ENCODE peak calls at places on chromosome 12, in eight cellular contexts. One of them, this sample, is unnamed.

GRCh38 chr12:68118096-68118755 is 41.3 kb downstream of the IFNG start:
- DNase-seq in psoas muscle: no peak
- DNase-seq in A549: no peak
- DNase-seq in body of pancreas: no peak
- DNase-seq in GM23248: no peak
- DNase-seq in upper lobe of right lung: no peak
- DNase-seq in adipocyte: no peak
- DNase-seq in ovary: no peak
- DNase-seq in this sample: no peak

GRCh38 chr12:31876568-31877424 is 82.4 kb upstream of the RESF1 start:
- DNase-seq in psoas muscle: no peak
- DNase-seq in A549: no peak
- DNase-seq in body of pancreas: no peak
- DNase-seq in GM23248: no peak
- DNase-seq in upper lobe of right lung: no peak
- DNase-seq in adipocyte: no peak
- DNase-seq in ovary: no peak
- DNase-seq in this sample: no peak

GRCh38 chr12:52812073-52812400 is 1.9 kb downstream of the KRT4 start:
- DNase-seq in psoas muscle: no peak
- DNase-seq in A549: no peak
- DNase-seq in body of pancreas: no peak
- DNase-seq in GM23248: no peak
- DNase-seq in upper lobe of right lung: no peak
- DNase-seq in adipocyte: no peak
- DNase-seq in ovary: no peak
- DNase-seq in this sample: no peak

GRCh38 chr12:6925239-6925542 is 2.6 kb upstream of the ATN1 start:
- DNase-seq in psoas muscle: no peak
- DNase-seq in A549: no peak
- DNase-seq in body of pancreas: no peak
- DNase-seq in GM23248: no peak
- DNase-seq in upper lobe of right lung: no peak
- DNase-seq in adipocyte: no peak
- DNase-seq in ovary: no peak
- DNase-seq in this sample: no peak

GRCh38 chr12:82968644-82969339 is 282.1 kb downstream of the TMTC2 start:
- DNase-seq in psoas muscle: no peak
- DNase-seq in A549: no peak
- DNase-seq in body of pancreas: no peak
- DNase-seq in GM23248: no peak
- DNase-seq in upper lobe of right lung: no peak
- DNase-seq in adipocyte: no peak
- DNase-seq in ovary: no peak
- DNase-seq in this sample: no peak

GRCh38 chr12:62075860-62076259 is 184.3 kb upstream of the USP15 start:
- DNase-seq in psoas muscle: no peak
- DNase-seq in A549: no peak
- DNase-seq in body of pancreas: no peak
- DNase-seq in GM23248: no peak
- DNase-seq in upper lobe of right lung: no peak
- DNase-seq in adipocyte: no peak
- DNase-seq in ovary: no peak
- DNase-seq in this sample: no peak

GRCh38 chr12:91704446-91704845 is 441.2 kb downstream of the BTG1 start:
- DNase-seq in psoas muscle: no peak
- DNase-seq in A549: peak; percentile 17
- DNase-seq in body of pancreas: no peak
- DNase-seq in GM23248: peak; percentile 13
- DNase-seq in upper lobe of right lung: no peak
- DNase-seq in adipocyte: peak; percentile 32
- DNase-seq in ovary: no peak
- DNase-seq in this sample: no peak

GRCh38 chr12:104345234-104346066 is 41.9 kb downstream of the EID3 start:
- DNase-seq in psoas muscle: no peak
- DNase-seq in A549: peak; percentile 23
- DNase-seq in body of pancreas: no peak
- DNase-seq in GM23248: peak; percentile 56
- DNase-seq in upper lobe of right lung: no peak
- DNase-seq in adipocyte: no peak
- DNase-seq in ovary: no peak
- DNase-seq in this sample: no peak

GRCh38 chr12:5186715-5187114 is 143.0 kb downstream of the KCNA5 start:
- DNase-seq in psoas muscle: no peak
- DNase-seq in A549: no peak
- DNase-seq in body of pancreas: no peak
- DNase-seq in GM23248: no peak
- DNase-seq in upper lobe of right lung: no peak
- DNase-seq in adipocyte: no peak
- DNase-seq in ovary: no peak
- DNase-seq in this sample: no peak

GRCh38 chr12:121009744-121010143 is 6.5 kb downstream of the C12orf43 start:
- DNase-seq in psoas muscle: no peak
- DNase-seq in A549: peak; percentile 81
- DNase-seq in body of pancreas: peak; percentile 77
- DNase-seq in GM23248: peak; percentile 50
- DNase-seq in upper lobe of right lung: no peak
- DNase-seq in adipocyte: peak; percentile 48
- DNase-seq in ovary: no peak
- DNase-seq in this sample: peak; percentile 72

GRCh38 chr12:1935700-1936378 is 17.4 kb upstream of the CACNA2D4 start:
- DNase-seq in psoas muscle: no peak
- DNase-seq in A549: no peak
- DNase-seq in body of pancreas: peak; percentile 93
- DNase-seq in GM23248: no peak
- DNase-seq in upper lobe of right lung: peak; percentile 63
- DNase-seq in adipocyte: no peak
- DNase-seq in ovary: no peak
- DNase-seq in this sample: no peak

DNA sequence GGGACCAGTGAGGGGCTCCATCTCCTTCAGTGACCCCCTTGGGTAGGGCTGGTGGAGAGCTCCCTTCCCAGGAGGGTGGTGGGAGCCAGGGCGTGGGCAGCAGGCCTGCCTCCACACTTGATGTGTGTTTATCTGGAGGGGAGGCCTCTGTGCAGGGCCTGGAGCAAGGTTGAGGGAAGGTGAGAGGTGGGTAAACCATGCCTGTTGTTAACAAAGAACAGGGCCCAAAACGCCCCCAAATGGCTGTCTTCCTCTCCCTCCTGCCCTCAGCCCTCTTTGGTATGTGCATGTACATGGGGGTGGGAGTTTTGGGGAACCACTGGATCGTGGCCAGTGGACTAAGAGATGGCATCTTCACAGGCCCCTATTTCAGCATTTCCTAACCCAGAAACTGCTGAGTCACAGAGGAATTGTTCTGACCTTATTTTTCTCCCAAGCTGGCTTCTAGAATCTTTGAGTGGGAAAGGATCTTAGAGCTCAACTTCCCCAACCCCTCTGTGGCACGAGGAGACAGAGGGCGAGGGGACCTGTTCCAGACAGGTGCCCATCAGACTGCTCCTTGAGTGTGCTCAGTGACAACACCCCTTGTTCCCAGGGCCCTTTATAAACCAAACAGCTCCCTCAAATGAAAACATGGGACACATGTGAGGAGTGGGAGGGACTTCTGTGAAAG is 3.6 kb downstream of the SLC48A1 start:
- DNase-seq in psoas muscle: no peak
- DNase-seq in A549: no peak
- DNase-seq in body of pancreas: no peak
- DNase-seq in GM23248: peak; percentile 72
- DNase-seq in upper lobe of right lung: no peak
- DNase-seq in adipocyte: peak; percentile 73
- DNase-seq in ovary: peak; percentile 65
- DNase-seq in this sample: no peak
- H3K4me1 ChIP-seq in psoas muscle: peaks cover 56% of the 10 kb centered on the region
- H3K4me1 ChIP-seq in A549: peaks cover 57% of the 10 kb centered on the region
- H3K4me1 ChIP-seq in body of pancreas: peaks cover 45% of the 10 kb centered on the region
- H3K4me1 ChIP-seq in GM23248: peaks cover 36% of the 10 kb centered on the region
- H3K4me1 ChIP-seq in upper lobe of right lung: peaks cover 53% of the 10 kb centered on the region
- H3K4me1 ChIP-seq in adipocyte: peaks cover 48% of the 10 kb centered on the region
- H3K4me1 ChIP-seq in ovary: peaks cover 33% of the 10 kb centered on the region
- H3K4me1 ChIP-seq in this sample: peaks cover 43% of the 10 kb centered on the region

GRCh38 chr12:123058471-123058870 is 78.0 kb downstream of the ARL6IP4 start:
- DNase-seq in psoas muscle: no peak
- DNase-seq in A549: no peak
- DNase-seq in body of pancreas: no peak
- DNase-seq in GM23248: no peak
- DNase-seq in upper lobe of right lung: peak; percentile 59
- DNase-seq in adipocyte: no peak
- DNase-seq in ovary: no peak
- DNase-seq in this sample: no peak

GRCh38 chr12:123055281-123055766 is 74.8 kb downstream of the ARL6IP4 start:
- DNase-seq in psoas muscle: no peak
- DNase-seq in A549: no peak
- DNase-seq in body of pancreas: no peak
- DNase-seq in GM23248: no peak
- DNase-seq in upper lobe of right lung: no peak
- DNase-seq in adipocyte: no peak
- DNase-seq in ovary: no peak
- DNase-seq in this sample: no peak

GRCh38 chr12:123057505-123058265 is 77.2 kb downstream of the ARL6IP4 start:
- DNase-seq in psoas muscle: no peak
- DNase-seq in A549: no peak
- DNase-seq in body of pancreas: no peak
- DNase-seq in GM23248: no peak
- DNase-seq in upper lobe of right lung: peak; percentile 81
- DNase-seq in adipocyte: no peak
- DNase-seq in ovary: no peak
- DNase-seq in this sample: no peak

GRCh38 chr12:123056053-123056452 is 75.6 kb downstream of the ARL6IP4 start:
- DNase-seq in psoas muscle: no peak
- DNase-seq in A549: peak; percentile 24
- DNase-seq in body of pancreas: no peak
- DNase-seq in GM23248: no peak
- DNase-seq in upper lobe of right lung: no peak
- DNase-seq in adipocyte: peak; percentile 6
- DNase-seq in ovary: peak; percentile 52
- DNase-seq in this sample: no peak

GRCh38 chr12:123056709-123057108 is 76.2 kb downstream of the ARL6IP4 start:
- DNase-seq in psoas muscle: no peak
- DNase-seq in A549: no peak
- DNase-seq in body of pancreas: no peak
- DNase-seq in GM23248: no peak
- DNase-seq in upper lobe of right lung: no peak
- DNase-seq in adipocyte: no peak
- DNase-seq in ovary: no peak
- DNase-seq in this sample: no peak
- H3K4me1 ChIP-seq in psoas muscle: peaks cover 33% of the 10 kb centered on the region
- H3K4me1 ChIP-seq in A549: peaks cover 13% of the 10 kb centered on the region
- H3K4me1 ChIP-seq in body of pancreas: no peaks in the 10 kb centered on the region
- H3K4me1 ChIP-seq in GM23248: no peaks in the 10 kb centered on the region
- H3K4me1 ChIP-seq in upper lobe of right lung: peaks cover 20% of the 10 kb centered on the region
- H3K4me1 ChIP-seq in adipocyte: peaks cover 24% of the 10 kb centered on the region
- H3K4me1 ChIP-seq in ovary: peaks cover 33% of the 10 kb centered on the region
- H3K4me1 ChIP-seq in this sample: peaks cover 14% of the 10 kb centered on the region

GRCh38 chr12:130989391-130989790 is 35.7 kb downstream of the ADGRD1 start:
- DNase-seq in psoas muscle: no peak
- DNase-seq in A549: no peak
- DNase-seq in body of pancreas: no peak
- DNase-seq in GM23248: no peak
- DNase-seq in upper lobe of right lung: peak; percentile 33
- DNase-seq in adipocyte: no peak
- DNase-seq in ovary: no peak
- DNase-seq in this sample: no peak
- H3K4me1 ChIP-seq in psoas muscle: no peaks in the 10 kb centered on the region
- H3K4me1 ChIP-seq in A549: no peaks in the 10 kb centered on the region
- H3K4me1 ChIP-seq in body of pancreas: no peaks in the 10 kb centered on the region
- H3K4me1 ChIP-seq in GM23248: no peaks in the 10 kb centered on the region
- H3K4me1 ChIP-seq in upper lobe of right lung: no peaks in the 10 kb centered on the region
- H3K4me1 ChIP-seq in adipocyte: peaks cover 3% of the 10 kb centered on the region
- H3K4me1 ChIP-seq in ovary: no peaks in the 10 kb centered on the region
- H3K4me1 ChIP-seq in this sample: no peaks in the 10 kb centered on the region

GRCh38 chr12:17577405-17577804 is 512.6 kb downstream of the RERGL start:
- DNase-seq in psoas muscle: no peak
- DNase-seq in A549: no peak
- DNase-seq in body of pancreas: no peak
- DNase-seq in GM23248: no peak
- DNase-seq in upper lobe of right lung: no peak
- DNase-seq in adipocyte: no peak
- DNase-seq in ovary: no peak
- DNase-seq in this sample: no peak
- H3K4me1 ChIP-seq in psoas muscle: no peaks in the 10 kb centered on the region
- H3K4me1 ChIP-seq in A549: no peaks in the 10 kb centered on the region
- H3K4me1 ChIP-seq in body of pancreas: no peaks in the 10 kb centered on the region
- H3K4me1 ChIP-seq in GM23248: no peaks in the 10 kb centered on the region
- H3K4me1 ChIP-seq in upper lobe of right lung: no peaks in the 10 kb centered on the region
- H3K4me1 ChIP-seq in adipocyte: no peaks in the 10 kb centered on the region
- H3K4me1 ChIP-seq in ovary: no peaks in the 10 kb centered on the region
- H3K4me1 ChIP-seq in this sample: no peaks in the 10 kb centered on the region

DNA sequence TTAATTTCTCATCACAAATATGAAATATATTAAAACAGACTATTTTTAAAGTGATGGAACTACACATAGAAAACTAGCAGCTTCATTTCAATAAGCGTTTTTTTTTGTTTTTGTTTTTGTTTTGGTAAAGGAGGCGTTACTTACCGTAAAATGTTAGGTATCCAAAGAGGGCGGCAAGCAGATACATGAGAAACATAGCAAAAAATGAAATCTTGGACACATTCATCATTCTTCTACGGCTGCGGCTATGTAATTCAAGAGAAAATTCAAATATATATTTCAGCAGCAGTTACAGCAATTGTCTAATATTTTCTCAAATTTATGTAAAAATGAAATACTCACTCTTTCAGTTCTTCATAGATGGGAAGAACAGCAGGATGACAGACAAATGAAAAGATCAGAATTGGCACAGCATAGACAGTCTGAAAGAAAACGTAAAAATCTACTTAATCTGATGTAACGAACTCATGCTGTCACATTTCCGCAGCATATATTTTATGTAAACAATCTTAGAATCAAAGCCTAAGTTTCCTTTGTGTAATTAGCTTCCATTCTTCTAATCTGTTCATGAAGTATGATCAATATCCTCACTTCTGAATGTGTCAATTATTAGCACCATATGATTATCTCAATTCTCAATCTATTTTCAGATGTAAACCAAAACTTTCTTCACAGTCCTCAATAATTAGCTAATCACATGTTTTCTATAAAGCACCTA is 8.8 kb downstream of the SLC38A2 start:
- DNase-seq in psoas muscle: no peak
- DNase-seq in A549: no peak
- DNase-seq in body of pancreas: no peak
- DNase-seq in GM23248: no peak
- DNase-seq in upper lobe of right lung: no peak
- DNase-seq in adipocyte: no peak
- DNase-seq in ovary: no peak
- DNase-seq in this sample: no peak
- H3K4me1 ChIP-seq in psoas muscle: peaks cover 74% of the 10 kb centered on the region
- H3K4me1 ChIP-seq in A549: peaks cover 99% of the 10 kb centered on the region
- H3K4me1 ChIP-seq in body of pancreas: peaks cover 94% of the 10 kb centered on the region
- H3K4me1 ChIP-seq in GM23248: peaks cover 59% of the 10 kb centered on the region
- H3K4me1 ChIP-seq in upper lobe of right lung: peaks cover 64% of the 10 kb centered on the region
- H3K4me1 ChIP-seq in adipocyte: peaks cover 82% of the 10 kb centered on the region
- H3K4me1 ChIP-seq in ovary: peaks cover 9% of the 10 kb centered on the region
- H3K4me1 ChIP-seq in this sample: peaks cover 52% of the 10 kb centered on the region

DNA sequence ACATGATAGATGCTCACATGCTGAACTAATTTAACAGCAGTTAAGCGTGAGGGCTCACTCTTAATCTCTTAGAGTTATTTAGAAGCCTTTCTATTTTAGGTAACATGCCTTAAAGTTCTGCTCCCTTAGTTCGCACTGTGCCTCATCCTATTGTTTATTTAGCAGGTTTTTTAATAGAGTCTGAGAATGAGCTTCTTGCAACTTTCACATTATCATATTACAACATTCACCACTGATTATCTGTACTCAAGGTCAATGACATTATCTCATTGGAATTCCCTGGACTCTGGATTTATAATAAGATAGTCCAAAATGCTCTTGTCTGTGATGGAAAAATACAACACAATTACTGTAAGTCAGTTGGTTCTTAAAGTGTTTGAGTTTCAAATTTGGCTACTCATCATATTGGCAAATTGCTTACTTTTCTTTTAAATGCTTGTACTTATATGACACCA is 183.6 kb upstream of the SLC38A2 start:
- DNase-seq in psoas muscle: no peak
- DNase-seq in A549: peak; percentile 68
- DNase-seq in body of pancreas: no peak
- DNase-seq in GM23248: peak; percentile 91
- DNase-seq in upper lobe of right lung: no peak
- DNase-seq in adipocyte: peak; percentile 80
- DNase-seq in ovary: no peak
- DNase-seq in this sample: no peak
- H3K4me1 ChIP-seq in psoas muscle: peaks cover 52% of the 10 kb centered on the region
- H3K4me1 ChIP-seq in A549: peaks cover 61% of the 10 kb centered on the region
- H3K4me1 ChIP-seq in body of pancreas: peaks cover 10% of the 10 kb centered on the region
- H3K4me1 ChIP-seq in GM23248: peaks cover 84% of the 10 kb centered on the region
- H3K4me1 ChIP-seq in upper lobe of right lung: no peaks in the 10 kb centered on the region
- H3K4me1 ChIP-seq in adipocyte: peaks cover 75% of the 10 kb centered on the region
- H3K4me1 ChIP-seq in ovary: peaks cover 6% of the 10 kb centered on the region
- H3K4me1 ChIP-seq in this sample: no peaks in the 10 kb centered on the region